ENCODE peak calls at places on chromosomes 13 and 19, in six cellular contexts. N is dorsolateral prefrontal cortex, X is activated T-cell treated with anti-CD3 and anti-CD28 coated beads for 1 hour, M is HFF-Myc, O is pancreas, B is nephron progenitor cell. P is an unnamed sample.

GRCh38 chr13:51154029-51154555 is 43.0 kb upstream of the C13orf42 start:
- DNase-seq in N (no peak), M (no peak), X (no peak), O (no peak), B (no peak), P (peak)

GRCh38 chr19:54451331-54451871 is 2.4 kb downstream of the LENG8 start:
- DNase-seq in N (no peak), X (no peak), O (peak), B (no peak), M (no peak), P (peak)

GRCh38 chr19:15863272-15863671 is 34.6 kb downstream of the CYP4F2 start:
- DNase-seq in O (no peak), B (no peak), N (no peak), M (no peak), X (no peak), P (no peak)

GRCh38 chr19:19661141-19661674 is 2.3 kb downstream of the ATP13A1 start:
- DNase-seq in X (no peak), M (no peak), O (no peak), B (no peak), N (no peak), P (no peak)

GRCh38 chr13:107421028-107421427 is 794.3 kb downstream of the LIG4 start:
- DNase-seq in O (no peak), N (no peak), B (no peak), X (no peak), M (no peak), P (peak)

GRCh38 chr19:33528404-33528803 is 6.8 kb upstream of the PEPD start:
- DNase-seq in X (no peak), O (no peak), M (no peak), B (no peak), N (no peak), P (no peak)

GRCh38 chr19:5137571-5138124 is 168.7 kb downstream of the KDM4B start:
- DNase-seq in N (no peak), B (no peak), X (no peak), O (no peak), M (no peak), P (no peak)

GRCh38 chr19:991174-991931 is 7.2 kb downstream of the WDR18 start:
- DNase-seq in M (no peak), O (no peak), B (peak), N (no peak), X (peak), P (no peak)

GRCh38 chr13:45224181-45224580 is 23.3 kb upstream of the KCTD4 start:
- DNase-seq in X (no peak), B (no peak), M (no peak), O (no peak), N (no peak), P (peak)

GRCh38 chr13:27775943-27776342 is 16.3 kb upstream of the GSX1 start:
- DNase-seq in M (no peak), O (no peak), X (no peak), N (no peak), B (peak), P (no peak)

GRCh38 chr13:60398949-60399589 is 2.0 kb downstream of the TDRD3 start:
- DNase-seq in N (no peak), X (no peak), B (no peak), O (peak), M (no peak), P (peak)

GRCh38 chr13:35722438-35723060 is 246.1 kb upstream of the MAB21L1 start:
- DNase-seq in B (no peak), X (no peak), M (no peak), O (no peak), N (no peak), P (no peak)

GRCh38 chr19:9498183-9498902 is at the start of gene ZNF560:
- DNase-seq in X (no peak), B (no peak), N (no peak), M (no peak), O (no peak), P (peak)

GRCh38 chr19:2095338-2095938 is 688 bp downstream of the MOB3A start:
- DNase-seq in X (no peak), O (peak), M (no peak), N (no peak), B (no peak), P (no peak)

GRCh38 chr19:12779162-12779993 is 4.0 kb upstream of the HOOK2 start:
- DNase-seq in O (peak), M (no peak), N (no peak), X (no peak), B (no peak), P (peak)

GRCh38 chr19:37903096-37903495 is 3.3 kb downstream of the WDR87 start:
- DNase-seq in N (no peak), O (no peak), M (no peak), B (no peak), X (no peak), P (no peak)

GRCh38 chr19:1206063-1206732 is 620 bp downstream of the STK11 start:
- DNase-seq in M (no peak), N (no peak), B (no peak), X (no peak), O (no peak), P (no peak)

GRCh38 chr13:27450921-27451461 is 627 bp upstream of the MTIF3 start:
- DNase-seq in X (no peak), O (peak), N (peak), B (peak), M (no peak), P (peak)

GRCh38 chr19:803686-804418 is 6.6 kb downstream of the PTBP1 start:
- DNase-seq in M (no peak), O (no peak), B (no peak), N (no peak), X (no peak), P (no peak)

GRCh38 chr13:79810671-79811070 is 329.7 kb downstream of the NDFIP2 start:
- DNase-seq in M (no peak), N (no peak), O (no peak), B (no peak), X (no peak), P (peak)

GRCh38 chr19:6119031-6119430 is 8.7 kb upstream of the RFX2 start:
- DNase-seq in N (no peak), X (no peak), M (no peak), O (no peak), B (no peak), P (no peak)

GRCh38 chr19:53102701-53103140 is 501 bp downstream of the ZNF160 start:
- DNase-seq in X (peak), B (peak), N (peak), O (peak), M (no peak), P (peak)

GRCh38 chr13:30463820-30464495 is 1.8 kb downstream of the HMGB1 start:
- DNase-seq in X (peak), O (peak), B (no peak), M (no peak), N (peak), P (peak)

GRCh38 chr19:10510301-10510802 is 6.9 kb downstream of the S1PR5 start:
- DNase-seq in B (peak), N (no peak), M (no peak), X (peak), O (no peak), P (no peak)

GRCh38 chr13:32824671-32825070 is 191.6 kb upstream of the KL start:
- DNase-seq in M (peak), X (no peak), B (no peak), N (no peak), O (no peak), P (peak)